ENCODE peak calls at places on chromosome 13, in four cellular contexts. V is AG09309, Y is AG04450, Q is bronchial epithelial cell. G is an unnamed sample.

GRCh38 chr13:44930280-44930679 is 59.0 kb downstream of the NUFIP1 start:
- DNase-seq in V (no peak), Y (no peak), Q (no peak), G (no peak)

GRCh38 chr13:102097708-102098107 is 304.1 kb downstream of the FGF14 start:
- DNase-seq in V (no peak), Y (no peak), Q (no peak), G (no peak)

GRCh38 chr13:71629167-71629566 is 237.8 kb downstream of the DACH1 start:
- DNase-seq in V (no peak), Y (no peak), Q (no peak), G (no peak)

GRCh38 chr13:40232321-40232720 is 434.1 kb downstream of the FOXO1 start:
- DNase-seq in V (no peak), Y (no peak), Q (no peak), G (no peak)

GRCh38 chr13:76884167-76884566 is 2.0 kb downstream of the KCTD12 start:
- DNase-seq in V (no peak), Y (no peak), Q (peak; percentile 38), G (no peak)

GRCh38 chr13:113029487-113030258 is 60.7 kb downstream of the MCF2L start:
- DNase-seq in V (no peak), Y (no peak), Q (no peak), G (no peak)

GRCh38 chr13:94050686-94051085 is 428.8 kb downstream of the DCT start:
- DNase-seq in V (no peak), Y (no peak), Q (no peak), G (no peak)

GRCh38 chr13:87777395-87777794 is 106.2 kb downstream of the SLITRK5 start:
- DNase-seq in V (no peak), Y (no peak), Q (no peak), G (no peak)

GRCh38 chr13:113545455-113545930 is 39.1 kb upstream of the TFDP1 start:
- DNase-seq in V (peak; percentile 13), Y (no peak), Q (no peak), G (no peak)

GRCh38 chr13:24127116-24127631 is 33.3 kb upstream of the SPATA13 start:
- DNase-seq in V (no peak), Y (no peak), Q (peak; percentile 15), G (no peak)

GRCh38 chr13:27968316-27969072 is 621 bp downstream of the CDX2 start:
- DNase-seq in V (no peak), Y (no peak), Q (no peak), G (no peak)

GRCh38 chr13:27970382-27971235 is 1.5 kb upstream of the CDX2 start:
- DNase-seq in V (no peak), Y (no peak), Q (no peak), G (no peak)

GRCh38 chr13:27969866-27970229 is 733 bp upstream of the CDX2 start:
- DNase-seq in V (no peak), Y (no peak), Q (no peak), G (no peak)

GRCh38 chr13:27967736-27968315 is 1.3 kb downstream of the CDX2 start:
- DNase-seq in V (no peak), Y (no peak), Q (no peak), G (no peak)

DNA sequence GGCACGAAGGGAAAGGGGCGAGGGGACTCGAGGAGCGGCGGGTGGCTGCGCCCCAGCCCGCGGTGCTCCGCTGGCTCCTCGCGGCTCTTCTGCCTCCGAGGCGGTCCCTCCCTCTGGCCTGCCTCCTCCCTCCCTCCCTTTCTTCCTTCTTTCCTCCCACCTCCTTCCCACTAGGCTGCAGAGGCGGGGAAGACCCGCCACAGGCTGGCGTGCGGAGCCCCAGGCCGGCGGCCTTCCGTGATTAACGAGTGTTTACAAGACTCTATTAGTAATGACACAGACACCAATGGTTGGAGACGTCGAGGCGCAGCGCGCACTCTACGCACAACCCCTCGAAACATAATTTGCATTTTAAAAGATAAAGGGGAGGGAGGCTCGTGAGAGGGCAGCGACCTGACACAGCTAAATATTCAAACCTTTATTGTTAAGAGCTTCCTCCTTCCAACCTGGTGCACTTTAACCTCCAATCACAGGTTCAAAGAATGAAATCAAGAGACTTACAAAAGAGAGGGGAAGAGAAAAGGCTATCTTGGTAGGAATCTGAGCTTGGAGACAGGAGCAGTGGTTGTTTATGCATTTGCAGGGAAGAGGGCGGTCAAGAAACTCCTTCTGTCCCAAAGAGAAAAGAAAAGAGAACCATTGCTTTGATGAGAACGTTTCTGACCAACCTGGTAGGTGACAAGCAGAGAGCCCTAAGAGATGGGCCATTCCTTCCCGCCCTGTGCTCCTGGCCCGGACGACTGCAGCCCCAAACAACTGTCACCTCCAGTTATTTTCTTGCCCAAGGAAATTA is at the start of gene CDX2:
- DNase-seq in V (no peak), Y (no peak), Q (no peak), G (no peak)
- H3K4me3 ChIP-seq in V (no peak within 1 kb of the TSS), Y (no peak within 1 kb of the TSS), Q (no peak within 1 kb of the TSS), G (no peak within 1 kb of the TSS)

DNA sequence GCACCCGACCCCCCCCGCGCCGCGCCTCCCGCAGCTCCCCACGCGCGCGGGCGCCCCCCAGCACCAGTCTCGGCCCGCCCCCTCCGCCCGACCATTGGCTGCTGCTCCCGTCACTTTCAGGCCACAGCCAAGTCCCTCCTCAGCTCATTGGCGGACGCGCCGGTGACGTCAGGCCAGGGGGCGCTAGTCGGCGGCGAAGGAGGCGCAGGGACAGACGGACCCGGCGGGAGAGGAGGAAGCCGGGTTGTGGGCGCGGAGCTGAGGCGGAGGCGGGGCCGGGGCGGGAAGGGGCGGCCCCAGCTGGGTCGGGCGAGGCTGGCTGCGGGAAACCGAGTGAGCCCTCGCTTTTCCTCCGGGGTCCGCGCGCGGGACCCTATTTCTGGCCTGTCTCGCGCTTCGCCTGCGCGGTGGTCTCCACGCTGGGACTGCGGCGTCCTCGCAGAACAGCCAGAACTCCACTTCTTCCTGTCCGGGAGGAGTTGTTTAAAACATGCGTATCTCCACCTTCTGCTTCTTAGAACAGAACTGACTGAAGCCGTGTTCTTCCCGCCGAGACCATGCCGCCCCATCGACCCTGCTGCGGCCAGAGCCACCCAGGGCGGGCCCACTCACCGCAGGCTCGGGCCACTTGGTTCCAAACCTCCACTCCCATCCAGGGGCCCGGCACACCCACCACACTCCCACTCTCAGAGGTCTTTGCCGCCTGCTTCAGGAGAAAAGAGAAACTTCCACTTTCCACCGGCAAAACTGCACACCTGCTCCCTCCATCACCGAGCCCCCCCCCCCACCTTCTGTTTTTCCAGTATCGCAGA is 459 bp upstream of the TMTC4 start:
- DNase-seq in V (peak; percentile 86), Y (peak; percentile 92), Q (peak; percentile 89), G (peak; percentile 84)
- TF ChIP-seq CTCF in V (peak; percentile 41), Y (peak; percentile 47), Q (peak; percentile 57), G (peak; percentile 36)

GRCh38 chr13:43129021-43129420 is 105.6 kb downstream of the DNAJC15 start:
- DNase-seq in V (no peak), Y (no peak), Q (no peak), G (no peak)
- H3K4me3 ChIP-seq in V (no peak overlapping the region), Y (no peak overlapping the region), Q (no peak overlapping the region), G (no peak overlapping the region)

GRCh38 chr13:90233933-90234672 is 1113.4 kb upstream of the MIR17HG start:
- DNase-seq in V (no peak), Y (no peak), Q (no peak), G (no peak)
- TF ChIP-seq CTCF in V (no peak), Y (no peak), Q (no peak), G (no peak)

GRCh38 chr13:37105251-37105714 is at the start of gene CSNK1A1L:
- DNase-seq in V (no peak), Y (no peak), Q (no peak), G (no peak)
- H3K4me3 ChIP-seq in V (no peak within 1 kb of the TSS), Y (no peak within 1 kb of the TSS), Q (no peak within 1 kb of the TSS), G (no peak within 1 kb of the TSS)

GRCh38 chr13:51861728-51862300 is at the start of gene CCDC70:
- DNase-seq in V (no peak), Y (no peak), Q (peak; percentile 79), G (peak; percentile 45)

GRCh38 chr13:51867062-51867461 is 5.3 kb downstream of the CCDC70 start:
- DNase-seq in V (no peak), Y (no peak), Q (no peak), G (no peak)

GRCh38 chr13:51858433-51859247 is 3.1 kb upstream of the CCDC70 start:
- DNase-seq in V (no peak), Y (no peak), Q (peak; percentile 83), G (no peak)

GRCh38 chr13:51865838-51866237 is 4.1 kb downstream of the CCDC70 start:
- DNase-seq in V (no peak), Y (no peak), Q (no peak), G (no peak)

DNA sequence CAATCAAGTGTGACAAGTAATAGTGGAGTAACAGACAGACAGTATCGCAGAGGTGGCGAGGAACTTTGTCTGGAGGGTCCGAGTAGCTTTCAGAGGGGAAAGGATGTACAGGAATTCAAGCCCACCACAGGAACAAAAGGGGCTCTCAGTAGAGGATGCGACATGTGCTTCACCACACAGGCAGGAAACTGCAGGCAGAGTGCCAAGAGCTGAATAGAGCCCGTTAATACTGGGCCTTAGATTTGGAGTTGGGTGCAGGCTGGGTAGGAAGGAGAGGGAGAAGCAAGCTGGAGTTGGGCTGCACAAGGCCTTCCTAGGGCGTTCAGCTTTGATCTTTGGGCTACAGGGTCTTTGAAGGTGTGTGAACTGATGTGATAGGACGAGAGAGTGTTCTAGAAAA is 1.2 kb downstream of the CCDC70 start:
- DNase-seq in V (no peak), Y (no peak), Q (no peak), G (no peak)
- TF ChIP-seq CTCF in V (no peak), Y (no peak), Q (no peak), G (no peak)

DNA sequence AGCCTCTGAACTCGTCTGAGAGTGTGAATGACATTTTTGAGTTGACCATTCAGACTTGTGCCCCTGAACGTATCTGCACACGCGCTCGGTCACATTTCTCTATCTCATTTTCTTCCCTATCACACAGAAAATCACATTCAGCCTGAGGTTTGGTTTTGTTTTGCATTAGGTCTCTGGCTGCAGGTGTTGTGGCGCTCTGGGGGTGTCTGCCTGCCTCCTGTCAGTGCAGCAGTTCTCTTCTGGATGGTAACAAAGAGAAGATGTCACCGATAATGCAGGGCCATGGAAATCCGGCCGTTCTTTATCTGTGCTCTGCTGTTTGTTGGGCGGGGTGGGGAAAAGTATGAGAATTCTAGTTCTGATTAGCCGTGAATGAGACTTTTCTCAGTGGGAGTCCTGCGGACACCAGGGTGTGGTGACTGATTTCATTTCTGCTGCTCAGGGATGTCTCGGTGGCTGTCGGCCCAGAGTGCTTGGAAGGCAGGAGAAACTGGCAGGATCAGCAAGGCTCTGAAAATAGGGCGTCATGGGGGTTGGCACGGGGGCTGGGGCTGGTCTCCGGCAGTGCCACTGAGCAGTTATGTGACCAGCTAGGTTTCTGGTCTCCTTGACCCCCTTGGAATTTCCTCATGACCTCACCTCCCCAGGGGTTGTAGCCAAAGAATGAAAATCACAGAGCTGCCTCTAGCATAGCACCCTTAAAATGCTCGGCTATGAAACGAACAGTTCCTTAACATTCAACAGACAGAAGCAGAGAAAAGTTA is 5.1 kb downstream of the RNF113B start:
- DNase-seq in V (no peak), Y (no peak), Q (no peak), G (no peak)
- H3K4me3 ChIP-seq in V (peak overlapping the region; percentile 13), Y (no peak overlapping the region), Q (no peak overlapping the region), G (no peak overlapping the region)

DNA sequence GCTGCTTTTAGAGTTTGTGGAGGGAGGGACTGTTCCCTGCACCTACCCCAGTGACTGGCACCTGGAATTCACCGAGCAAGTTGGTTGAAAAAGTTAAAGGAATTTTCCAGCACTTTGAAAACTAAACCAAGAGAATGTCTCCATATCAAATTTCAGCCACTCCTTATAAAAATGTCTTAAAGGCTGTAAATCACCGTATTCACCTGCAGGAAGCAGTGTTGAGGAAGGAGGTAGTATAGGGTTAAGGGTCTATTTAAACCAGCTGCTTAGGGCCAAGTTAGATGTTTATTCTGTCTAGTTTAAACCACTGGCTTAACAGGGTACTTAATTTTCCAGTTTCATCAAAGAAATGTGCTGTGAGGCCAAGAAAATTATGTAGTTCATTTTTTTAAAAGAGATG is 3.8 kb upstream of the RAB20 start:
- DNase-seq in V (no peak), Y (no peak), Q (peak; percentile 14), G (no peak)
- TF ChIP-seq CTCF in V (no peak), Y (peak; percentile 13), Q (peak; percentile 8), G (peak; percentile 15)